ENCODE peak calls at places on chromosomes 11 and 22, in nine cellular contexts. L is HCT116, S is NB4, T is AG09309, X is choroid plexus epithelial cell, Q is bronchial epithelial cell, I is heart right ventricle, R is left lung, U is IMR-90. F is an unnamed sample.

GRCh38 chr11:73171762-73172161 is 29.6 kb upstream of the FCHSD2 start:
- DNase-seq in T (no peak), U (peak), Q (no peak), S (no peak), R (peak), X (no peak), L (no peak), I (no peak), F (peak)

GRCh38 chr11:17700991-17701390 is 18.4 kb upstream of the MYOD1 start:
- DNase-seq in T (no peak), X (no peak), R (no peak), S (no peak), I (no peak), U (no peak), Q (peak), L (no peak), F (peak)

GRCh38 chr22:29245626-29246385 is 22.0 kb downstream of the RHBDD3 start:
- DNase-seq in U (peak), Q (peak), X (peak), I (peak), S (peak), T (no peak), R (peak), L (peak), F (peak)

GRCh38 chr22:41256254-41256897 is 15.6 kb upstream of the CHADL start:
- DNase-seq in Q (peak), U (peak), L (no peak), R (no peak), X (peak), T (peak), I (no peak), S (no peak), F (peak)

GRCh38 chr11:131185915-131186314 is 184.5 kb upstream of the NTM start:
- DNase-seq in S (no peak), U (no peak), R (no peak), I (no peak), X (no peak), L (no peak), Q (no peak), T (no peak), F (no peak)

GRCh38 chr11:134633276-134633675 is 221.2 kb upstream of the B3GAT1 start:
- DNase-seq in U (no peak), R (no peak), S (no peak), T (no peak), Q (no peak), X (no peak), I (no peak), L (no peak), F (no peak)

GRCh38 chr11:9858822-9859221 is 194.9 kb downstream of the SWAP70 start:
- DNase-seq in L (no peak), I (no peak), S (peak), T (no peak), U (peak), X (peak), Q (no peak), R (no peak), F (no peak)

GRCh38 chr11:92211576-92212167 is 12.9 kb upstream of the FAT3 start:
- DNase-seq in I (peak), R (no peak), Q (peak), U (peak), X (peak), S (peak), T (peak), L (no peak), F (peak)

GRCh38 chr11:73320786-73321325 is 12.8 kb downstream of the ARHGEF17 start:
- DNase-seq in U (peak), X (peak), S (no peak), T (no peak), R (no peak), Q (peak), L (no peak), I (no peak), F (peak)

GRCh38 chr22:47304191-47304831 is 541.9 kb downstream of the TBC1D22A start:
- DNase-seq in T (no peak), Q (no peak), U (no peak), I (no peak), S (no peak), X (no peak), L (no peak), R (no peak), F (no peak)

GRCh38 chr11:121543981-121544380 is 91.2 kb upstream of the SORL1-AS1 start:
- DNase-seq in I (no peak), X (no peak), S (no peak), R (no peak), T (no peak), Q (no peak), U (no peak), L (no peak), F (no peak)

GRCh38 chr11:78564037-78564888 is 10.4 kb downstream of the NARS2 start:
- DNase-seq in S (peak), T (peak), Q (peak), U (peak), R (no peak), L (peak), X (peak), I (no peak), F (peak)

GRCh38 chr22:17842386-17842785 is 68.1 kb upstream of the BID start:
- DNase-seq in U (no peak), S (no peak), I (no peak), T (no peak), L (no peak), Q (no peak), X (peak), R (no peak), F (no peak)

GRCh38 chr11:70899616-70900015 is 352.8 kb downstream of the SHANK2 start:
- DNase-seq in S (no peak), I (no peak), L (no peak), X (no peak), U (no peak), Q (no peak), T (no peak), R (no peak), F (no peak)

GRCh38 chr22:40602231-40602630 is 34.3 kb downstream of the MRTFA start:
- DNase-seq in X (peak), R (no peak), I (no peak), Q (no peak), L (no peak), U (no peak), T (no peak), S (no peak), F (no peak)

GRCh38 chr11:43943357-43943930 is 1.0 kb downstream of the C11orf96 start:
- DNase-seq in U (peak), S (peak), Q (no peak), R (no peak), X (peak), I (no peak), L (no peak), T (no peak), F (peak)

GRCh38 chr11:80379620-80380278 is 938.9 kb upstream of the TENM4 start:
- DNase-seq in T (no peak), R (no peak), X (no peak), S (no peak), Q (no peak), U (no peak), I (no peak), L (no peak), F (peak)

GRCh38 chr22:17106161-17106784 is 14.9 kb downstream of the TMEM121B start:
- DNase-seq in T (no peak), U (no peak), S (peak), Q (no peak), X (no peak), L (no peak), R (peak), I (no peak), F (no peak)

GRCh38 chr11:59669611-59670009 is 773 bp upstream of the PATL1 start:
- DNase-seq in L (no peak), R (peak), T (no peak), U (peak), S (no peak), X (peak), I (peak), Q (peak), F (peak)

GRCh38 chr11:132228756-132229325 is 858.4 kb downstream of the NTM start:
- DNase-seq in U (peak), I (no peak), R (no peak), Q (peak), X (peak), L (no peak), T (no peak), S (no peak), F (peak)

GRCh38 chr11:60913793-60914619 is at the start of gene TMEM109:
- DNase-seq in X (peak), S (peak), L (peak), T (peak), I (peak), U (peak), Q (peak), R (peak), F (peak)

GRCh38 chr11:47961383-47961782 is 19.0 kb upstream of the PTPRJ start:
- DNase-seq in I (no peak), L (peak), X (no peak), T (no peak), S (peak), Q (no peak), U (no peak), R (no peak), F (no peak)

GRCh38 chr11:64081663-64082442 is 46.1 kb downstream of the FLRT1 start:
- DNase-seq in U (no peak), T (no peak), R (no peak), Q (no peak), I (no peak), S (no peak), L (no peak), X (no peak), F (no peak)

GRCh38 chr11:87097582-87097981 is 59.8 kb downstream of the TMEM135 start:
- DNase-seq in Q (peak), T (no peak), L (peak), I (no peak), R (no peak), U (peak), X (peak), S (peak), F (peak)

GRCh38 chr11:70760416-70761020 is 362.2 kb downstream of the CTTN start:
- DNase-seq in U (no peak), S (no peak), X (no peak), T (no peak), L (no peak), Q (peak), I (no peak), R (no peak), F (peak)

GRCh38 chr11:15038963-15039362 is 34.4 kb upstream of the CALCB start:
- DNase-seq in S (peak), L (peak), Q (peak), R (no peak), I (no peak), X (peak), T (no peak), U (peak), F (peak)

GRCh38 chr11:15146271-15147003 is 31.7 kb downstream of the INSC start:
- DNase-seq in R (no peak), L (no peak), S (no peak), T (no peak), Q (peak), X (peak), U (peak), I (no peak), F (peak)

GRCh38 chr11:125489166-125489565 is 6.9 kb downstream of the FEZ1 start:
- DNase-seq in L (no peak), X (no peak), U (no peak), Q (no peak), T (no peak), I (no peak), R (no peak), S (no peak), F (no peak)
- TF ChIP-seq CTCF in L (no peak), X (no peak), U (no peak), Q (no peak), T (no peak), I (no peak), R (no peak), S (no peak), F (no peak)

GRCh38 chr22:49668402-49668801 is 159.3 kb downstream of the BRD1 start:
- DNase-seq in T (no peak), R (no peak), L (no peak), S (no peak), U (no peak), I (no peak), Q (no peak), X (no peak), F (no peak)

GRCh38 chr22:49672013-49672516 is 155.6 kb downstream of the BRD1 start:
- DNase-seq in S (no peak), Q (no peak), X (no peak), L (no peak), R (no peak), I (no peak), U (no peak), T (no peak), F (no peak)

GRCh38 chr22:49671331-49672012 is 156.2 kb downstream of the BRD1 start:
- DNase-seq in L (no peak), X (no peak), R (no peak), I (no peak), T (no peak), U (no peak), S (no peak), Q (no peak), F (no peak)

GRCh38 chr22:49673048-49673447 is 154.6 kb downstream of the BRD1 start:
- DNase-seq in T (no peak), S (no peak), R (no peak), I (no peak), Q (no peak), X (no peak), L (no peak), U (no peak), F (no peak)

DNA sequence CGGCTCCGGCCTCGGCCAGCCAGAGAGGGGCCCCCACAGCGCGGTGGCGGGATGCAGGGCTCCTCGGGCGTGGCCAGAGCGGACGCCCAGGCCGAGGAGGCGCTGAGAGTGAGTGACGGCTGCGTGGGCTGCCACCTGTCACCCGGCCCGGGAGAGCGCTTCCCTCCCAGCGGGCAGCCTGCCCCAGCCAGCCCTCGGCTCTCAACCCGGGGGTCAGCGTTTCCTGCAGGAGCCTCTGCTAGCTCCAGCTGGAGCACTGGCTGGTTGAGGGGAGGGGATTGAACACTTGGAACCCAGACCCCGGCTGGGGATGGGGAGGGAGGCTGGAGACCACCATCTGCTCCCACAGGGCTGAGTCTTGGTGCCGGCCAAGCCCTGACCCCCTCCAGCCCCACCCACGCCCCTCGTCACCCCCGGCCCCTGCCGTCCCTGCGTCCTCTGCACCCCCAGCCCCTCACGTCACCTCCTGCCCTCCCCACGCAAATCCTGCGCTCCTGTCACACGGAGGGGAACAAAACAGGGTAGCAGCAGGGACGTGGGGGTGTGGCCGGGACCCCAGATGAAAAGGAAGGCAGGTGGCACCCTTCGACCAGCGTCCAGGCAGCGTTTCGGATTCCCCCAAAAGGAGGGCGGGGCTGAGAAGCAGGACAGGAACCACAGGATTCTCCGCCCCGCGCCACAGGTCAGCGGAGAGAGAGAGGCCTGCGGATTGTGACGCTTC is 156.9 kb downstream of the BRD1 start:
- DNase-seq in T (no peak), L (no peak), R (no peak), X (no peak), I (no peak), U (no peak), S (no peak), Q (no peak), F (no peak)
- H3K4me3 ChIP-seq in T (no peak), L (no peak), R (peak), X (no peak), I (peak), U (no peak), S (no peak), Q (no peak), F (no peak)

DNA sequence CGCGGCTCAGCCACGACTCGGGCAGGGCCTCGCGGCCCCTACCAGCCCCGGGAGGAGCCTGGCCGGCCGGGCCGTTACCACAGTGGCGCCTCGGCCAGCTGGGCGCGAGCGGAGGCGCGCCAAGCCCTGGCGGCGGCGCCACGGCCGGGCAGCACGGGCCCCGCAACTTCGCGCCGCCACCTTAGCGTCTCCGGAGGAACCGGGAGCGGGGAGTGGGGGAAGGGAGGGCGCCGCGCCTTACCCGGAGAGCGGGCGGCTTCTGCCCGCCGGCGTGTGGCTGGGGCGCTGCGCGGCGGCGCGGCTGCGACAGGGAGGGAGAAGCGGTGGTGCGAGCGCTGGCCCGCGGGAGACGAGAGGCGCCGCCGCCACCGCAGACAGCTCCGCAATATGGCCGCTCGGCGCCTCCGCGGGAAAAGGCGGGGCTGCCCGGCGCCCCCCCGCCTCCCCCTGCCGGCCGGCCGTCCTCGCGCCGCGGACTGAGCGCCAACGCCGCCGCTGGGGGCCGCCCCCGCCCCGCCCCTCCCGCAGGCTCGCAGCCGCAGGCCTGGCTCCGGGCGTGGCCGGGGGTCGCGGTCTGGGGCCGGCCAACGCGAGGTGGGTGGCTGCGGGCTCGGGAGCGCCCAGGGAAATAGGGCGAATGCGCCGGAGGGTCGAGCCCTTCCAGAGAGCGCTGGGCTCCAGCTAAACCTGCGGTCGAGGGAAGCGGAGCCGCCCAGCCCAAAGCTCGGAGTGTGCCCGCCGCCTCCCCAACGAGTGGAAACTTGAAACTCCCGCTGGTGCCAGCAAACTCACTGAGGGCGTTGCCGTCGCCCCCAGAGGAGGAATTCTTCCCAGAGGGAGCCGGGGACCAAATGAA is at the start of gene RDX:
- DNase-seq in R (peak), L (peak), I (peak), T (no peak), S (peak), U (peak), Q (peak), X (peak), F (peak)
- TF ChIP-seq CTCF in R (no peak), L (no peak), I (peak), T (no peak), S (no peak), U (peak), Q (no peak), X (no peak), F (no peak)

GRCh38 chr11:108538502-108538901 is 40.3 kb upstream of the POGLUT3 start:
- DNase-seq in U (no peak), S (no peak), T (no peak), X (no peak), I (no peak), Q (no peak), L (no peak), R (no peak), F (no peak)
- H3K4me3 ChIP-seq in U (no peak), S (no peak), T (no peak), X (no peak), I (no peak), Q (no peak), L (no peak), R (no peak), F (no peak)

DNA sequence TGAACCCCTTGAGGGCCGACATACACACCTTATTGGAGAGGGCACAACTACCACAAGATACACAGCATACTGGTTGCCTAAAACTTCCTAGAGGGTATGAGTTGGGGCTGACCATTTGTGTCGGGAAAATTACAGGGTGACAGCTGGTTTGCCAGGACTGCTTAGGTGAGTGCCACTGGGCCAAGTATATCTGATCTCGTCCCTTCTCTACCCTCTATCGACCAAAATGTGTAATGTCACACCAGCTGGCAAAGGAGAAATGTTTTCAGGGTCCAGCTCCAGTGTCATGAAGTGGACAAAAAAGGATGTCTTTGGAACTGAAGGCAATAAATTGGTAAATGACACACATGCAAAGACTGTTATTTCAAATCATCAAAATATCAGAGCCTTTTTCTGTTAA is 126.1 kb downstream of the PGR start:
- DNase-seq in S (peak), L (peak), I (no peak), U (no peak), T (no peak), Q (no peak), R (no peak), X (no peak), F (peak)
- TF ChIP-seq CTCF in S (no peak), L (peak), I (no peak), U (no peak), T (peak), Q (no peak), R (no peak), X (peak), F (peak)

GRCh38 chr22:23579870-23580585 is at the start of gene IGLL1:
- DNase-seq in X (no peak), L (no peak), I (no peak), Q (no peak), T (no peak), R (no peak), S (peak), U (no peak), F (no peak)
- H3K4me3 ChIP-seq in X (no peak), L (no peak), I (no peak), Q (no peak), T (no peak), R (no peak), S (no peak), U (no peak), F (no peak)

GRCh38 chr11:105130189-105130813 is 9.3 kb downstream of the CARD18 start:
- DNase-seq in X (no peak), U (no peak), R (no peak), T (no peak), L (no peak), S (no peak), I (no peak), Q (peak), F (peak)
- TF ChIP-seq CTCF in X (no peak), U (no peak), R (no peak), T (no peak), L (no peak), S (no peak), I (no peak), Q (no peak), F (peak)

GRCh38 chr22:42432020-42432596 is at the start of gene NFAM1:
- DNase-seq in L (no peak), T (no peak), I (peak), S (peak), R (peak), Q (no peak), U (no peak), X (no peak), F (no peak)
- H3K4me3 ChIP-seq in L (no peak), T (no peak), I (peak), S (peak), R (peak), Q (no peak), U (no peak), X (no peak), F (no peak)

GRCh38 chr11:96642584-96642983 is 252.8 kb downstream of the JRKL start:
- DNase-seq in L (no peak), S (no peak), U (no peak), X (no peak), I (no peak), Q (no peak), T (no peak), R (no peak), F (no peak)
- TF ChIP-seq CTCF in L (no peak), S (no peak), U (no peak), X (no peak), I (no peak), Q (no peak), T (no peak), R (no peak), F (no peak)

F was measured in epithelial cell of esophagus.